ENCODE peak calls at places on chromosomes 1 and 21, in nine cellular contexts. One of them, this sample, is unnamed. For H3K27me3, the result is how much of the 10 kb centered on the place peaks cover.

GRCh38 chr21:33478182-33478581 is 1.6 kb downstream of the TMEM50B start:
- DNase-seq in MM.1S: no peak
- DNase-seq in mammary epithelial cell: no peak
- DNase-seq in neuronal stem cell: no peak
- DNase-seq in fibroblast of lung: no peak
- DNase-seq in GM23248: no peak
- DNase-seq in K562: no peak
- DNase-seq in astrocyte: no peak
- DNase-seq in IMR-90: no peak
- DNase-seq in this sample: no peak

GRCh38 chr21:31730687-31731111 is 1.2 kb downstream of the SCAF4 start:
- DNase-seq in GM23248: peak
- DNase-seq in K562: no peak
- DNase-seq in neuronal stem cell: peak
- DNase-seq in MM.1S: no peak
- DNase-seq in fibroblast of lung: no peak
- DNase-seq in mammary epithelial cell: peak
- DNase-seq in astrocyte: peak
- DNase-seq in IMR-90: peak
- DNase-seq in this sample: peak

GRCh38 chr1:159934136-159935039 is 9.1 kb upstream of the TAGLN2 start:
- DNase-seq in MM.1S: no peak
- DNase-seq in fibroblast of lung: no peak
- DNase-seq in mammary epithelial cell: no peak
- DNase-seq in K562: no peak
- DNase-seq in IMR-90: no peak
- DNase-seq in GM23248: no peak
- DNase-seq in astrocyte: no peak
- DNase-seq in neuronal stem cell: no peak
- DNase-seq in this sample: no peak

GRCh38 chr1:32249831-32250525 is 1.1 kb upstream of the LCK start:
- DNase-seq in astrocyte: no peak
- DNase-seq in GM23248: no peak
- DNase-seq in IMR-90: peak
- DNase-seq in fibroblast of lung: no peak
- DNase-seq in K562: no peak
- DNase-seq in MM.1S: peak
- DNase-seq in mammary epithelial cell: no peak
- DNase-seq in neuronal stem cell: no peak
- DNase-seq in this sample: peak

GRCh38 chr1:104780470-104781078 is 1030.9 kb downstream of the AMY1C start:
- DNase-seq in fibroblast of lung: peak
- DNase-seq in K562: peak
- DNase-seq in mammary epithelial cell: peak
- DNase-seq in GM23248: peak
- DNase-seq in IMR-90: peak
- DNase-seq in neuronal stem cell: peak
- DNase-seq in MM.1S: peak
- DNase-seq in astrocyte: peak
- DNase-seq in this sample: peak

GRCh38 chr21:32886339-32886738 is 114.8 kb upstream of the PAXBP1 start:
- DNase-seq in mammary epithelial cell: no peak
- DNase-seq in MM.1S: peak
- DNase-seq in GM23248: no peak
- DNase-seq in IMR-90: no peak
- DNase-seq in fibroblast of lung: no peak
- DNase-seq in astrocyte: no peak
- DNase-seq in neuronal stem cell: no peak
- DNase-seq in K562: no peak
- DNase-seq in this sample: peak

GRCh38 chr1:166730299-166730888 is 108.9 kb upstream of the POGK start:
- DNase-seq in K562: peak
- DNase-seq in neuronal stem cell: no peak
- DNase-seq in fibroblast of lung: no peak
- DNase-seq in mammary epithelial cell: peak
- DNase-seq in MM.1S: peak
- DNase-seq in GM23248: peak
- DNase-seq in astrocyte: peak
- DNase-seq in IMR-90: no peak
- DNase-seq in this sample: no peak

GRCh38 chr1:221039616-221040015 is 160.4 kb downstream of the HLX start:
- DNase-seq in K562: no peak
- DNase-seq in IMR-90: peak
- DNase-seq in neuronal stem cell: no peak
- DNase-seq in astrocyte: peak
- DNase-seq in GM23248: peak
- DNase-seq in mammary epithelial cell: no peak
- DNase-seq in MM.1S: no peak
- DNase-seq in fibroblast of lung: no peak
- DNase-seq in this sample: no peak

GRCh38 chr1:74673351-74674111 is at the start of gene ERICH3:
- DNase-seq in astrocyte: peak
- DNase-seq in MM.1S: no peak
- DNase-seq in neuronal stem cell: no peak
- DNase-seq in K562: no peak
- DNase-seq in IMR-90: no peak
- DNase-seq in fibroblast of lung: peak
- DNase-seq in mammary epithelial cell: peak
- DNase-seq in GM23248: peak
- DNase-seq in this sample: no peak

GRCh38 chr1:2237773-2238172 is 9.7 kb downstream of the SKI start:
- DNase-seq in astrocyte: no peak
- DNase-seq in fibroblast of lung: peak
- DNase-seq in MM.1S: no peak
- DNase-seq in mammary epithelial cell: no peak
- DNase-seq in neuronal stem cell: no peak
- DNase-seq in K562: peak
- DNase-seq in IMR-90: no peak
- DNase-seq in GM23248: peak
- DNase-seq in this sample: no peak

GRCh38 chr1:246825557-246826175 is 101.5 kb downstream of the SCCPDH start:
- DNase-seq in fibroblast of lung: no peak
- DNase-seq in IMR-90: no peak
- DNase-seq in MM.1S: no peak
- DNase-seq in mammary epithelial cell: no peak
- DNase-seq in neuronal stem cell: no peak
- DNase-seq in GM23248: no peak
- DNase-seq in astrocyte: no peak
- DNase-seq in K562: no peak
- DNase-seq in this sample: no peak

GRCh38 chr1:40690919-40691537 is 476 bp upstream of the NFYC start:
- DNase-seq in fibroblast of lung: no peak
- DNase-seq in K562: no peak
- DNase-seq in mammary epithelial cell: no peak
- DNase-seq in MM.1S: no peak
- DNase-seq in IMR-90: no peak
- DNase-seq in GM23248: no peak
- DNase-seq in neuronal stem cell: no peak
- DNase-seq in astrocyte: no peak
- DNase-seq in this sample: no peak

GRCh38 chr1:202130275-202130646 is 7.5 kb downstream of the GPR37L1 start:
- DNase-seq in MM.1S: peak
- DNase-seq in GM23248: no peak
- DNase-seq in K562: no peak
- DNase-seq in astrocyte: no peak
- DNase-seq in IMR-90: no peak
- DNase-seq in neuronal stem cell: no peak
- DNase-seq in mammary epithelial cell: no peak
- DNase-seq in fibroblast of lung: no peak
- DNase-seq in this sample: peak

GRCh38 chr1:110292327-110292741 is 46.8 kb upstream of the RBM15 start:
- DNase-seq in MM.1S: no peak
- DNase-seq in GM23248: peak
- DNase-seq in neuronal stem cell: no peak
- DNase-seq in IMR-90: peak
- DNase-seq in fibroblast of lung: peak
- DNase-seq in K562: no peak
- DNase-seq in mammary epithelial cell: peak
- DNase-seq in astrocyte: no peak
- DNase-seq in this sample: no peak

GRCh38 chr1:212235848-212236247 is 49.4 kb upstream of the PPP2R5A start:
- DNase-seq in neuronal stem cell: no peak
- DNase-seq in astrocyte: no peak
- DNase-seq in mammary epithelial cell: no peak
- DNase-seq in fibroblast of lung: no peak
- DNase-seq in IMR-90: no peak
- DNase-seq in GM23248: no peak
- DNase-seq in MM.1S: no peak
- DNase-seq in K562: no peak
- DNase-seq in this sample: no peak

DNA sequence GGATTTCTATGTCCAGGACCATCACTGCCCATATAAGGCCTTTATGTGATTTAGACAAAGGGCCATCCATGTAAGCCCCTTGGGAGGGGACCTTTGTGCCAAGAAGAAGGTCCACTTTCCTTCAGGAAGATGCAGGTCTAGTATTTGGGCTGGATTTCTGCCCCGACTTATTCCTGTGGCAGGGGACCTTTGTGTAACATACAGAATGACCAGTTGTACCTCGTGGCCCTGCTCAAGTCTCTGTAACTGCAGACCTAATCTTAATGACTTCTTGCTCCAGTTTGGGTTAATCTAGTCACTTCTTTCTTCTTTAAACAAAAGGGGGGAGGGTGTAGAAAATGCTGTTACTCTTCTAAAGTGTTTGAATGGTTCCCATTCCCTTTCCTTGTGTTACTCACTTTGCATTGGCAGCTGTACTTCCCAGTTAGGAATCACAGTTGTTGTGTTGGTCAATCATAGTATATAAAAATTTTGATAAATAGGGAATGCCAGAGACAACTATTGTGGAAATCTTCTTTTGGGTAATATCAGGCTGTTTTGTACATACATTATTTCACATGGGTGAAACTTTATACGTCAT is 54.2 kb downstream of the MIGA1 start:
- DNase-seq in MM.1S: no peak
- DNase-seq in IMR-90: no peak
- DNase-seq in GM23248: peak
- DNase-seq in astrocyte: no peak
- DNase-seq in K562: no peak
- DNase-seq in fibroblast of lung: no peak
- DNase-seq in mammary epithelial cell: no peak
- DNase-seq in neuronal stem cell: no peak
- DNase-seq in this sample: no peak
- H3K4me2 ChIP-seq in MM.1S: no peak
- H3K4me2 ChIP-seq in IMR-90: peak
- H3K4me2 ChIP-seq in GM23248: peak
- H3K4me2 ChIP-seq in astrocyte: peak
- H3K4me2 ChIP-seq in K562: no peak
- H3K4me2 ChIP-seq in fibroblast of lung: no peak
- H3K4me2 ChIP-seq in mammary epithelial cell: no peak
- H3K4me2 ChIP-seq in neuronal stem cell: no peak
- H3K4me2 ChIP-seq in this sample: no peak

DNA sequence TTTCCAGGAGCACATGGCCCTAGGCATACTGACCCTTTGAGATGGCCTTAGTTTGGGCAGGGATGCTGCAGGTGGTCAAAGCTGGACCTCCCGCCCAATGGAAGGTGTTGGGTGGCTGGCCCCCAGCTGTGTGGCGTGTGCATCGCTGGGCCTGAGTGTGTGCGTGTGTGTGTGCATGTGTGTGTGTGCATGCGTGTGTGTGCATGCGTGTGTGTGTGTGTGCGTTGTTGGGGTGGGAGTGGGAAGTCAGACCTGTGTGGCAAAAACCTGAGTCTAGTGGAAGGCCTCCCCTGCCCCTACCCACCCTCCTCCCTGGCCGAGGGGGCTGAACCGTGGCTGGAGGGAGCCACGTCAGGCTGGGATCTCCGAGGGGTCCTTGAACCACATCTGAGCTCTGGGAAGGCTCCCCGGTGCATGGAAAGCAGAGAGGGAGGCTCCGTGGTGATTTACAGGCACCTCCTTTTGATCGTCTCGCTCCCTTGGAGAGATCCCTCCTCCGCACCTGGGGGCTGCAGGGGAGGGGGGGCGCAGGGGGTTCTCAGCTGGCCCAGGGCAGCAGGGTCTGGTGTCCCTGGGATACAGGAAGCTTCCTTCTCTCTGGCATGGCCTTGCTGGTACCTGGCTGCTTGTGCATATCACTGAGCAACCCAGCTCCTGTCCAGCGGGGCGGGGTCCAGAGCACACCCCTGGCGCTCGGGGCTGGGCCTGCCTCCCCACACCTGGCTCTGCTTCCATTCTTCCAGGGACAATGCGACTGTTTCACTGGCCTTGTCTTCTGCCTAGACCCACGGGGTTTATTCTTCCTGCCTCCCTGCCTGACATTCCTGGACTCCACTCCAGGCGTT is 124.7 kb upstream of the WNT4 start:
- DNase-seq in IMR-90: no peak
- DNase-seq in astrocyte: no peak
- DNase-seq in neuronal stem cell: no peak
- DNase-seq in MM.1S: no peak
- DNase-seq in mammary epithelial cell: no peak
- DNase-seq in GM23248: no peak
- DNase-seq in K562: no peak
- DNase-seq in fibroblast of lung: no peak
- DNase-seq in this sample: no peak
- H3K27me3 ChIP-seq in IMR-90: half or more
- H3K27me3 ChIP-seq in astrocyte: under half
- H3K27me3 ChIP-seq in neuronal stem cell: under half
- H3K27me3 ChIP-seq in MM.1S: half or more
- H3K27me3 ChIP-seq in mammary epithelial cell: under half
- H3K27me3 ChIP-seq in GM23248: under half
- H3K27me3 ChIP-seq in K562: under half
- H3K27me3 ChIP-seq in fibroblast of lung: under half
- H3K27me3 ChIP-seq in this sample: under half

DNA sequence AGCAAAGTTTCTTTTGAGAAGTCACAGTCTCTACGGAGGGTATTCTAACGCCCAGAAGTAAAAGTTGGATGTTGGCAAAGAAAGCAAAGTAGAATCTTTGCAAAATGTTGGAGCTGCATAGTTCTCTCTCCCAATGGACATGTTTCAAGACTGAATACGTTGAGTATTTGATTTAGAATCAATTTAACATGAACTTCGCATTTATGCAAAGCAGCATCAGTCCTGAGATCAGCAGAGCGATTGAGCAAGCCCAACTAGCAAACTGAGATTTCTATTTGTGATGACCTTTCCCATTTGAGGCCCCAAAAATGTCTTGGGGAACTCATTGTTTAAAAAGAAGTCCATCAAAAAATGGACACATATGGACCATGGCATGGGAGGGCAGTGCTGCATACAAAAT is 8.0 kb downstream of the RUNX1 start:
- DNase-seq in GM23248: no peak
- DNase-seq in neuronal stem cell: no peak
- DNase-seq in IMR-90: no peak
- DNase-seq in K562: no peak
- DNase-seq in astrocyte: no peak
- DNase-seq in MM.1S: no peak
- DNase-seq in mammary epithelial cell: no peak
- DNase-seq in fibroblast of lung: no peak
- DNase-seq in this sample: no peak
- H3K4me2 ChIP-seq in GM23248: no peak
- H3K4me2 ChIP-seq in neuronal stem cell: no peak
- H3K4me2 ChIP-seq in IMR-90: no peak
- H3K4me2 ChIP-seq in K562: no peak
- H3K4me2 ChIP-seq in astrocyte: peak
- H3K4me2 ChIP-seq in MM.1S: no peak
- H3K4me2 ChIP-seq in mammary epithelial cell: no peak
- H3K4me2 ChIP-seq in fibroblast of lung: no peak
- H3K4me2 ChIP-seq in this sample: peak

DNA sequence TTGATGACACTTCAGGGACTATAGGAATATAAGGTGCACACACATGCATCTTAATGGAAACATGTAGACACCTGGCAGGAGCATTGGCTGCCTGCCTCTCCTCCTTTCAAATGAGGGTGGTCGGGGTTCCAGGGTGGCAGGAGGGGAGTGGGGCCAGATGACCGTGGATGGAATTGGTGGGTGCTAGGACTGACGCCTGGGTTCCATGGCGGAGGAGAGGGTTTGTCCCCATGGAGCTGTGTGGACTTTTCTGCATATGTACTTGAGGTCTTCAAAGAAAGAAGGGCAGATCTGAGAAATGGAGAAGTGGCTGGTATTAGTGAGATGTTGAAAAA is 7.7 kb downstream of the PRRX1 start:
- DNase-seq in mammary epithelial cell: no peak
- DNase-seq in IMR-90: no peak
- DNase-seq in astrocyte: no peak
- DNase-seq in MM.1S: no peak
- DNase-seq in neuronal stem cell: no peak
- DNase-seq in GM23248: no peak
- DNase-seq in fibroblast of lung: no peak
- DNase-seq in K562: no peak
- DNase-seq in this sample: no peak
- H3K27me3 ChIP-seq in mammary epithelial cell: under half
- H3K27me3 ChIP-seq in IMR-90: under half
- H3K27me3 ChIP-seq in astrocyte: under half
- H3K27me3 ChIP-seq in MM.1S: under half
- H3K27me3 ChIP-seq in neuronal stem cell: under half
- H3K27me3 ChIP-seq in GM23248: under half
- H3K27me3 ChIP-seq in fibroblast of lung: under half
- H3K27me3 ChIP-seq in K562: under half
- H3K27me3 ChIP-seq in this sample: under half

This sample was measured in DND-41.